ENCODE peak calls at places on chromosome 2, in ten cellular contexts. N is CD4-positive, alpha-beta T cell; Q is epithelial cell of proximal tubule; E is testis; W is Peyer's patch; F is brain microvascular endothelial cell; V is right atrium auricular region; Z is endothelial cell; K is nephron progenitor cell; D is Calu3. J is an unnamed sample.
A peak's percentile ranks its signal among the peaks of the same experiment; 100 is the strongest.

GRCh38 chr2:57878573-57878910 is 168.1 kb upstream of the VRK2 start:
- DNase-seq in N (no peak), Q (no peak), E (no peak), W (no peak), F (no peak), V (no peak), Z (no peak), K (no peak), D (no peak), J (no peak)

GRCh38 chr2:234533631-234534030 is 36.8 kb upstream of the ARL4C start:
- DNase-seq in N (no peak), Q (no peak), E (no peak), W (no peak), F (no peak), V (no peak), Z (no peak), K (no peak), D (no peak), J (no peak)

GRCh38 chr2:135255208-135255607 is 203.1 kb downstream of the RAB3GAP1 start:
- DNase-seq in N (no peak), Q (no peak), E (no peak), W (no peak), F (no peak), V (no peak), Z (no peak), K (no peak), D (no peak), J (no peak)

GRCh38 chr2:181462032-181462431 is 4.8 kb downstream of the ITGA4 start:
- DNase-seq in N (no peak), Q (no peak), E (no peak), W (no peak), F (no peak), V (no peak), Z (no peak), K (no peak), D (no peak), J (no peak)

GRCh38 chr2:102238039-102238756 is 51.4 kb downstream of the IL1RL2 start:
- DNase-seq in N (no peak), Q (no peak), E (no peak), W (no peak), F (peak; percentile 72), V (no peak), Z (no peak), K (no peak), D (peak; percentile 74), J (peak; percentile 19)

GRCh38 chr2:58428286-58428552 is 187.1 kb upstream of the FANCL start:
- DNase-seq in N (no peak), Q (no peak), E (peak; percentile 41), W (no peak), F (no peak), V (no peak), Z (peak; percentile 44), K (peak; percentile 61), D (peak; percentile 13), J (no peak)

GRCh38 chr2:208183526-208183925 is 6.3 kb downstream of the C2orf80 start:
- DNase-seq in N (no peak), Q (no peak), E (peak; percentile 21), W (no peak), F (no peak), V (no peak), Z (no peak), K (peak; percentile 5), D (no peak), J (no peak)

GRCh38 chr2:45572979-45573378 is 38.1 kb downstream of the SRBD1 start:
- DNase-seq in N (no peak), Q (no peak), E (no peak), W (no peak), F (no peak), V (no peak), Z (no peak), K (no peak), D (no peak), J (no peak)

GRCh38 chr2:85797959-85798358 is 44.2 kb downstream of the ATOH8 start:
- DNase-seq in N (no peak), Q (no peak), E (no peak), W (no peak), F (peak; percentile 20), V (no peak), Z (peak; percentile 44), K (peak; percentile 42), D (no peak), J (peak; percentile 10)

GRCh38 chr2:45839388-45840251 is 188.1 kb downstream of the PRKCE start:
- DNase-seq in N (no peak), Q (no peak), E (peak; percentile 73), W (no peak), F (no peak), V (no peak), Z (no peak), K (no peak), D (no peak), J (no peak)

GRCh38 chr2:241947876-241948275 is 78.3 kb downstream of the RTP5 start:
- DNase-seq in N (no peak), Q (no peak), E (no peak), W (peak; percentile 15), F (no peak), V (no peak), Z (no peak), K (no peak), D (no peak), J (no peak)

GRCh38 chr2:121382744-121383143 is 97.7 kb upstream of the TFCP2L1 start:
- DNase-seq in N (no peak), Q (no peak), E (no peak), W (no peak), F (no peak), V (no peak), Z (no peak), K (no peak), D (no peak), J (no peak)

GRCh38 chr2:70789304-70790078 is 952 bp downstream of the FIGLA start:
- DNase-seq in N (peak; percentile 59), Q (no peak), E (peak; percentile 80), W (peak; percentile 55), F (peak; percentile 45), V (peak; percentile 82), Z (peak; percentile 82), K (peak; percentile 74), D (peak; percentile 61), J (peak; percentile 19)

DNA sequence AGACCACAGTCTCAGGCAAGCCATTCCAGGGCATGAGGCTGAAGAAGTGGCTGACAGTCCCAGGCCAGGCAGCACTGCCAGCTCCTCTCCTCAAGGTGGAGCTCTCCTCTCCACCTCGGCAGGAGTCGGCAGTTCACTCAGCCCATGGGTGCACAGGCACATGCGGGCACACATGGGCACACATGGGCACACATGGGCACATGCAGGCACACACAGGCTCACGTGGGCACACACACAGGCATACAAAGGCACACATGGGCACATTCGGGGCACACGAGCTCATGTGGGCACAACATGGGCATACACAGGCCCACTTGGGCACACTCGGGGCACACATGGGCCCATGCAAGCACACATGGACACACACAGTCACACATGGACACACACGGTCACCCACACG is 65.3 kb upstream of the TAF1B start:
- DNase-seq in N (no peak), Q (no peak), E (peak; percentile 44), W (peak; percentile 77), F (no peak), V (no peak), Z (peak; percentile 46), K (no peak), D (no peak), J (no peak)
- TF ChIP-seq CTCF in N (no peak), Q (peak; percentile 56), E (no peak), W (peak; percentile 21), F (peak; percentile 67), V (peak; percentile 43), Z (peak; percentile 43), K (no peak), D (peak; percentile 14), J (peak; percentile 65)

DNA sequence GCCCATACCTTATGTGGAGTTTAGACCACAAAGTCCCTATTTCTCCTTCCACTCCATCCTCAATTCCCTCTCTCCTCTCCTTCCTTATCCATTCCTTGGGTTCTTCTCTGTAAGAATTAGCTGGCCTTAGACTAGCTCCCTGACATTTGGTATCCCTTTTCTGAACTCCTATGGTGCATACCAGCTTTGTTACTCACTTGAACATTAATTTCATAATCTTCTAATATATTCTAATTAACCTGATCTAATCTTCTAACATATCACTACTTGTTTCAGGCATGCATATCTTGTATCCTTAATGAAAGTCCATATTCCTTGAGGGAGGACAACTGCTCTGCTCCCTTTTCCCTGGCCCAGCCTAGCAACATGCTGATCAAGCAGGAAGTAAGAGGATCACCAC is 66.4 kb downstream of the EHD3 start:
- DNase-seq in N (no peak), Q (no peak), E (no peak), W (no peak), F (no peak), V (peak; percentile 9), Z (no peak), K (no peak), D (no peak), J (no peak)
- TF ChIP-seq CTCF in N (no peak), Q (no peak), E (no peak), W (no peak), F (no peak), V (no peak), Z (no peak), K (no peak), D (no peak), J (no peak)

DNA sequence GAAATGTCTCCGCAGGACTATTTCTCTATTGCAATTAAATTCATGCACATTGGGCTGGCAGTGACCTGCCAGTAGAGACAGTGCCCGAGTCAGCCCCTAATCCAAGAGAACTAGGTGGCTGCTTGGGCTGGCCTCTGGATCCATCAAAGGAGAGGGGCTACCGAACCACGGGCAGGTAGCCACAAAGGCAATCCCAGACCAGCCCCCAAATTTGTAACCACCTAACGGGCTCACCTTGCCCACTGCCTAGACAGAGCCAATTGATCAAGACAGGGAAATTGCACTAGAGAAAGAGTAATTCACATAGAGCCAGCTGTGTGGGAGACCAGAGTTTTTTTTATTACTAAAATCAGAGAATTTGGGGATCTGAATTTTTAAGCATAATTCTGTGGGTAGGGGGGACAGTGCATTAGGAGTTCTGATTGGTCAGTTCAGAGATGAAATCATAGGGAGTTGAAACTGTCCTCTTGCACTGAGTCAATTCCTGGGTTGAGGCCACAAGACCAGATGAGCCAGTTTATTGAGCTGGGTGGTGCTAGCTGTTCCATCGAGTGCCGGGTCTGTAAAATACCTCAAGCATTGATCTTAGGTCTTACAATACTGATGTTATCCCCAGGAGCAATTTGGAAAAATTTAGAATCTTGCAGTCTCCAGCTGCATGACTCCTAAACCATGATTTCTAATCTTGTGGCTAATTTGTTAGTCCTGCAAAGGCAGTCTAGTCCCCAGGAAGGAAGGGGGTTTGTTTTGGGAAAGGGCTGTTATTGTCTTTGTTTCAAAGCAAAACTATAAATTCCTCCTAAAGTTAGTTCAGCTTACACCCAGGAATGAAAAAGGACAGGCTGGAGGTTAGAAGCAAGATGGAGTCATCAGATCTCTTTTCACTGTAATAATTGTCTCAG is 260.4 kb upstream of the SP5 start:
- DNase-seq in N (no peak), Q (no peak), E (no peak), W (no peak), F (no peak), V (no peak), Z (no peak), K (no peak), D (peak; percentile 69), J (no peak)
- TF ChIP-seq CTCF in N (no peak), Q (no peak), E (no peak), W (no peak), F (no peak), V (no peak), Z (no peak), K (no peak), D (no peak), J (no peak)

DNA sequence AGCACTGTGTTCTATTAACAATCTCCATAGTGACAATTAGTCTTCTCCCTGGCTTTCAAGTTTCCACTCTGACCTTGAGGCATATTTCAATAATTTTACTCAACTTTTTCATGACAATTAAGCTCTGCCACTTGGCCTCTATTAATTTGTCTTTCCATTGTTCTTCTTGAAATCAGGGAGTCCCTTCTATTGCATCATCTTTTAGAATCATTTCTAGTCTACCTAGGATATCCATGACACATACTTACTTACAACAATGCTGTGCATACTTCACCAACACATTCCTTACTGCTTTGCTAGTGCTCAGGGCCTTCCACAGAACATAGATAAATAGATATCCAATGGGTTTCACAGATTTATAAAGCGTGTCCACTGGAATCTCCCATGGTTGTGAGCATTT is 331.5 kb upstream of the LRP1B start:
- DNase-seq in N (no peak), Q (peak; percentile 10), E (no peak), W (no peak), F (peak; percentile 4), V (no peak), Z (no peak), K (no peak), D (no peak), J (no peak)
- TF ChIP-seq CTCF in N (no peak), Q (no peak), E (no peak), W (no peak), F (no peak), V (no peak), Z (no peak), K (no peak), D (no peak), J (no peak)

J was measured in HFFc6.